ENCODE peak calls at places on chromosomes 6 and 20, in eight cellular contexts. K is heart left ventricle, M is AG10803, Z is fibroblast of the aortic adventitia, E is astrocyte of the spinal cord, P is A549, I is fibroblast of villous mesenchyme, O is fibroblast of pulmonary artery. C is an unnamed sample.

GRCh38 chr6:137698636-137699035 is 168.4 kb upstream of the TNFAIP3 start:
- DNase-seq in P (no peak), K (no peak), I (peak; percentile 16), O (no peak), Z (no peak), M (peak; percentile 36), E (peak; percentile 10), C (peak; percentile 25)

GRCh38 chr20:49850463-49851233 is 38.0 kb downstream of the SLC9A8 start:
- DNase-seq in P (no peak), Z (peak; percentile 25), O (no peak), I (no peak), E (no peak), M (peak; percentile 45), K (no peak), C (peak; percentile 57)

GRCh38 chr6:81831274-81831673 is 78.8 kb upstream of the TENT5A start:
- DNase-seq in P (no peak), Z (no peak), O (no peak), M (no peak), I (no peak), K (no peak), E (no peak), C (no peak)

GRCh38 chr6:157850030-157850429 is 27.0 kb downstream of the SNX9 start:
- DNase-seq in K (no peak), M (no peak), O (no peak), P (no peak), E (no peak), Z (no peak), I (no peak), C (no peak)

GRCh38 chr20:61839912-61840441 is 225.7 kb downstream of the TAF4 start:
- DNase-seq in K (no peak), E (no peak), P (no peak), M (no peak), I (no peak), Z (no peak), O (no peak), C (no peak)

GRCh38 chr6:44161997-44162338 is 3.3 kb downstream of the CAPN11 start:
- DNase-seq in Z (peak; percentile 49), P (no peak), K (no peak), I (no peak), O (peak; percentile 15), M (peak; percentile 33), E (peak; percentile 41), C (peak; percentile 76)

GRCh38 chr20:62174021-62174804 is 8.6 kb upstream of the MTG2 start:
- DNase-seq in P (no peak), O (no peak), I (no peak), Z (no peak), E (no peak), K (no peak), M (no peak), C (no peak)

GRCh38 chr6:163327165-163327880 is 87.2 kb upstream of the QKI start:
- DNase-seq in E (no peak), K (no peak), Z (no peak), O (no peak), M (no peak), P (no peak), I (no peak), C (no peak)

GRCh38 chr6:42960243-42961019 is at the start of gene GNMT:
- DNase-seq in I (peak; percentile 28), Z (no peak), K (peak; percentile 48), O (no peak), P (peak; percentile 14), E (no peak), M (no peak), C (peak; percentile 78)

GRCh38 chr6:85453052-85453451 is 3.2 kb downstream of the NT5E start:
- DNase-seq in M (no peak), Z (peak; percentile 10), P (no peak), I (peak; percentile 55), E (no peak), O (no peak), K (no peak), C (no peak)

GRCh38 chr20:46210672-46211330 is 92.7 kb downstream of the CD40 start:
- DNase-seq in P (no peak), I (no peak), K (no peak), E (no peak), Z (no peak), M (no peak), O (no peak), C (no peak)

GRCh38 chr6:33896391-33897192 is 92.8 kb upstream of the MLN start:
- DNase-seq in Z (peak; percentile 35), I (no peak), K (no peak), E (peak; percentile 7), P (no peak), M (peak; percentile 22), O (no peak), C (no peak)

GRCh38 chr6:87257565-87257964 is 64.8 kb upstream of the SMIM8 start:
- DNase-seq in E (no peak), Z (no peak), P (no peak), K (no peak), I (no peak), M (no peak), O (no peak), C (no peak)

GRCh38 chr6:35948725-35949124 is 27.8 kb upstream of the SRPK1 start:
- DNase-seq in E (peak; percentile 11), K (no peak), Z (peak; percentile 38), I (peak; percentile 33), O (peak; percentile 47), P (peak; percentile 38), M (no peak), C (no peak)

GRCh38 chr6:33933101-33933500 is 129.3 kb upstream of the MLN start:
- DNase-seq in K (no peak), I (no peak), E (no peak), O (no peak), M (no peak), Z (no peak), P (no peak), C (no peak)

GRCh38 chr20:50815162-50815989 is 20.5 kb downstream of the BCAS4 start:
- DNase-seq in P (no peak), O (no peak), E (peak; percentile 79), M (peak; percentile 48), Z (no peak), K (no peak), I (peak; percentile 51), C (peak; percentile 44)

GRCh38 chr6:79468116-79468515 is 69.1 kb downstream of the LCA5 start:
- DNase-seq in E (no peak), P (no peak), M (peak; percentile 48), O (peak; percentile 36), I (no peak), Z (peak; percentile 54), K (no peak), C (peak; percentile 33)

GRCh38 chr6:6546318-6547110 is 42.0 kb upstream of the LY86 start:
- DNase-seq in Z (peak; percentile 4), P (no peak), O (peak; percentile 16), I (peak; percentile 11), M (no peak), E (peak; percentile 13), K (peak; percentile 43), C (peak; percentile 36)

GRCh38 chr6:84052204-84052882 is 18.8 kb downstream of the MRAP2 start:
- DNase-seq in I (peak; percentile 24), M (peak; percentile 45), E (peak; percentile 80), P (no peak), Z (peak; percentile 53), O (peak; percentile 70), K (peak; percentile 69), C (peak; percentile 24)

GRCh38 chr6:64489760-64490159 is 854.2 kb downstream of the PHF3 start:
- DNase-seq in M (no peak), I (no peak), K (no peak), Z (no peak), O (no peak), E (no peak), P (no peak), C (peak; percentile 25)
- H3K4me3 ChIP-seq in M (no peak overlapping the region), I (no peak overlapping the region), K (no peak overlapping the region), Z (no peak overlapping the region), O (no peak overlapping the region), E (no peak overlapping the region), P (no peak overlapping the region), C (no peak overlapping the region)

DNA sequence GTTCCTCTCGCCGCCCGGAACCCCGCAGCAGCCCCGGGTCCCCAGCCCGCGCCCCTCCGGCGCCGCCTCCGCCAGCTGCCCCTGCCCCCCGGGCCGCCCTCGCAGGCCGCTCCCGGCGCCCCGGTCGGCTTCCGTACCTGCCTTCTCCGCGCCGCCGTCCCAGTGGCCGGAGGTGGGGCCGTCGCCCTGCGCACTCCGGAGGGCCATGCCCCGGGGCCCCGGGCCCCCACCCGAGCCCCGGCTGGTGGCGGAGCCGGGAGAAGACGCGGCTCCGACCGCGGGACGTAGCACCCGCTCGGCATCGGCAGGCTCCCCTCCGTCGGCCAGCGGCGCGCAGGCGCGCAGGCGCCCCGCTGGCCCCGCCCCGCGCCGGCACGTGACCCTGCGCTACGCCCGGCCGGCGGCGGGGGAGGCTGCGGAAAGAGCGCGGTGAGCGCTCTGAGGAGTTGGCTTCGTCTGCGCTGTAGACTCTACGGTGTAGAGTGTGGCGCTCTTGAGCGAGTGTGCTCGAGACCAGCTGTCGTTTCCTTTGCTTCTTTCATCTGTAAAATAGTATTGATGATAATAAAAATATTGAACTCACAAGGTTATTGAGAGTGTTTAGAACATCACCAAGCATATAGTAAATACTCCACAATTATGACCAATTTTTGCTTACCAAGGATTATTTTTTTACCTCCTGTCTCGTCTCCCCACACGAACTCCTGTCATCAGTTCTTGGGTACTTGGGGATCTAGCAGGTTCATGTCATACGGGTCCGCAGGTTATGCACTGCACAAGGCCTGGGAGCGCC is at the start of gene TBC1D20:
- DNase-seq in I (peak; percentile 86), K (peak; percentile 90), P (peak; percentile 89), O (peak; percentile 87), E (peak; percentile 84), Z (peak; percentile 84), M (peak; percentile 81), C (peak; percentile 87)
- TF ChIP-seq CTCF in I (peak; percentile 9), K (no peak), P (peak; percentile 58), O (peak; percentile 14), E (peak; percentile 14), Z (peak; percentile 27), M (peak; percentile 45), C (peak; percentile 15)

GRCh38 chr6:56155634-56156141 is 91.7 kb downstream of the COL21A1 start:
- DNase-seq in P (no peak), K (no peak), I (peak; percentile 57), M (no peak), E (no peak), O (no peak), Z (no peak), C (no peak)
- H3K4me3 ChIP-seq in P (no peak overlapping the region), K (no peak overlapping the region), I (no peak overlapping the region), M (no peak overlapping the region), E (no peak overlapping the region), O (no peak overlapping the region), Z (no peak overlapping the region), C (no peak overlapping the region)

GRCh38 chr6:149560736-149561135 is 5.4 kb upstream of the GINM1 start:
- DNase-seq in O (peak; percentile 21), K (no peak), Z (no peak), E (no peak), I (no peak), M (no peak), P (peak; percentile 36), C (peak; percentile 32)
- TF ChIP-seq CTCF in O (peak; percentile 66), K (peak; percentile 7), Z (peak; percentile 67), E (peak; percentile 57), I (peak; percentile 56), M (peak; percentile 53), P (no peak), C (peak; percentile 57)

GRCh38 chr20:63498950-63499332 is at the start of gene EEF1A2:
- DNase-seq in Z (no peak), P (no peak), E (no peak), I (no peak), O (no peak), M (no peak), K (peak; percentile 67), C (no peak)
- H3K4me3 ChIP-seq in Z (peak within 1 kb of the TSS; percentile 25), P (peak within 1 kb of the TSS; percentile 99), E (no peak within 1 kb of the TSS), I (peak within 1 kb of the TSS; percentile 42), O (no peak within 1 kb of the TSS), M (no peak within 1 kb of the TSS), K (peak within 1 kb of the TSS; percentile 67), C (no peak within 1 kb of the TSS)

C was measured in epithelial cell of esophagus.